ENCODE peak calls at places on chromosomes 13 and 19, in eight cellular contexts. U, I, D, T, S, G, O and W are unnamed samples. For H3K4me1, the result is how much of the 10 kb centered on the place peaks cover.

GRCh38 chr19:6039541-6040225 is 61.7 kb upstream of the RANBP3 start:
- DNase-seq in U (no peak), I (no peak), D (no peak), T (no peak), S (no peak), G (no peak), O (peak), W (no peak)

GRCh38 chr19:58579473-58580142 is 6.5 kb upstream of the MZF1 start:
- DNase-seq in U (no peak), I (no peak), D (no peak), T (no peak), S (no peak), G (peak), O (no peak), W (no peak)

GRCh38 chr13:96503481-96503880 is 413.6 kb downstream of the HS6ST3 start:
- DNase-seq in U (no peak), I (no peak), D (no peak), T (no peak), S (no peak), G (no peak), O (no peak), W (no peak)

GRCh38 chr19:49151339-49152217 is 3.6 kb downstream of the HRC start:
- DNase-seq in U (peak), I (peak), D (peak), T (peak), S (no peak), G (peak), O (no peak), W (peak)

GRCh38 chr13:29976535-29976934 is 126.1 kb upstream of the UBL3 start:
- DNase-seq in U (no peak), I (no peak), D (no peak), T (no peak), S (no peak), G (no peak), O (no peak), W (no peak)

GRCh38 chr13:98484289-98485219 is 92.4 kb downstream of the STK24 start:
- DNase-seq in U (peak), I (peak), D (peak), T (peak), S (no peak), G (peak), O (peak), W (peak)

GRCh38 chr19:58003153-58003828 is 671 bp upstream of the ZNF606 start:
- DNase-seq in U (no peak), I (no peak), D (no peak), T (no peak), S (no peak), G (no peak), O (no peak), W (no peak)

GRCh38 chr19:55041627-55042343 is 3.7 kb upstream of the GP6 start:
- DNase-seq in U (no peak), I (no peak), D (no peak), T (no peak), S (no peak), G (no peak), O (no peak), W (no peak)

GRCh38 chr13:48397744-48398143 is 15.2 kb downstream of the LPAR6 start:
- DNase-seq in U (no peak), I (no peak), D (no peak), T (no peak), S (no peak), G (no peak), O (no peak), W (no peak)

GRCh38 chr13:99371956-99372355 is 64.8 kb upstream of the GPR183 start:
- DNase-seq in U (no peak), I (no peak), D (peak), T (no peak), S (no peak), G (no peak), O (no peak), W (no peak)

GRCh38 chr19:10461047-10461949 is 41.0 kb downstream of the PDE4A start:
- DNase-seq in U (peak), I (peak), D (peak), T (peak), S (peak), G (peak), O (peak), W (peak)

GRCh38 chr13:33172400-33172799 is 113.2 kb downstream of the STARD13 start:
- DNase-seq in U (no peak), I (no peak), D (no peak), T (no peak), S (no peak), G (no peak), O (no peak), W (no peak)

DNA sequence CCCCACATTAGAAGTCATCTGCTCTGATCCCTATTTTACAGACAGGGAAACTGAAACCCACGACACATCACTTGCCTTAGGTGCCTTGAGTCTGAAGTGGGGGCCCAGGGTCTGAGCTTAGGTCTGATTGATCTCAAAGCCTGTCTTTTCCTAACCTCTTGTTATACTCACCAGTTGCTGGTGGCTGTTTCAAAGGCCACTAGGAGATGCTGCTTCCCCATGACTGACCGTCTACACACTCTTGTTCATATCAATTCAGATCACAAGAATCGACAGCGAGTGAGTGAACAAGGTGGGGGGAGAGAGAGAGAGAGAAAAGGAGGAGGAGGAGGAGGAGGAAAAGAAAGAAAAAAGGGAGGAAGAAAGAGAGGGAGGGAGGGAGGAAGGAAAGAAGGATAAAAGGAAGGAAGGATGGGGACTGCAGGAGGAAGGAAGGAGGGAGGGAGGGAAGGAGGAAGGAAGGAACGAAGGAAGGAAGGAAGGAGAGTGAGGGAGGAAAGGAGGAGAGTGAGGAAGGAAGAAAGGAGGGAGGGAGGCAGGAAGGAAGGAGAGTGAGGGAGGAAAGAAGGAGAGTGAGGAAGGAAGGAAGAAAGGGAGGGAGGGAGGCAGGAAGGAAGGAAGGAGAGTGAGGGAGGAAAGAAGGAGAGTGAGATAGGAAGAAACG is 3.3 kb downstream of the OR10H1 start:
- DNase-seq in U (no peak), I (peak), D (no peak), T (no peak), S (no peak), G (no peak), O (no peak), W (no peak)
- TF ChIP-seq CTCF in U (peak), I (peak), D (no peak), T (no peak), S (peak), G (no peak), O (no peak), W (no peak)

GRCh38 chr13:51958217-51958547 is 53.1 kb downstream of the ATP7B start:
- DNase-seq in U (no peak), I (peak), D (no peak), T (no peak), S (no peak), G (no peak), O (no peak), W (no peak)
- H3K4me1 ChIP-seq in U (under half), I (half or more), D (under half), T (under half), S (under half), G (under half), O (under half), W (under half)

GRCh38 chr19:35139618-35139943 is 957 bp downstream of the FXYD1 start:
- DNase-seq in U (no peak), I (no peak), D (peak), T (no peak), S (no peak), G (peak), O (no peak), W (no peak)

GRCh38 chr19:35140898-35141626 is 2.0 kb upstream of the FXYD7 start:
- DNase-seq in U (peak), I (peak), D (peak), T (peak), S (peak), G (peak), O (peak), W (peak)

GRCh38 chr19:35138305-35138799 is 272 bp upstream of the FXYD1 start:
- DNase-seq in U (no peak), I (no peak), D (peak), T (no peak), S (no peak), G (peak), O (peak), W (no peak)

GRCh38 chr19:35141627-35142401 is 1.2 kb upstream of the FXYD7 start:
- DNase-seq in U (no peak), I (no peak), D (no peak), T (no peak), S (no peak), G (peak), O (no peak), W (no peak)

GRCh38 chr19:35140207-35140897 is 1.7 kb downstream of the FXYD1 start:
- DNase-seq in U (no peak), I (no peak), D (no peak), T (no peak), S (no peak), G (peak), O (no peak), W (no peak)
- H3K4me3 ChIP-seq in U (no peak), I (peak), D (peak), T (no peak), S (peak), G (no peak), O (peak), W (no peak)

DNA sequence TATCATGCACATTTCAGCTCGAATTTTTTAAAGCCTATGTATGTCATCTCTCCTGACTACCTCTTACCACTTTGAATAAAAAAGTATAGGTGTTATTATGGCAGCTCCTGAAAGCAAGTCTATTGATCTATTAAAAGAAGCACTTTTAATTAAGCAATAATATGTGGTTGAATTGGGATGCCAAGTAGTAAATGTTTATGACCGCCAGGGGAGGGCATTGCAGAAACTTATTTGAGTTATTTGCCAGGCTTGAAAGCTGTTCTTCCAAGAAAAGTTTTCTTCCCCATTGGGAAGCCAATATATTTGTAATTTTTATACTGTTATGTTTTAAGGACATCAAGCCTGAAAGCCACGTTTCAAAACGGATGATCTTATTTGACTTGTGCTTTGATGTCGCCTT is 88.1 kb upstream of the SOX21 start:
- DNase-seq in U (no peak), I (no peak), D (no peak), T (no peak), S (no peak), G (no peak), O (no peak), W (no peak)
- TF ChIP-seq CTCF in U (no peak), I (no peak), D (no peak), T (no peak), S (peak), G (no peak), O (no peak), W (no peak)

GRCh38 chr19:40805258-40805868 is 6.4 kb downstream of the EGLN2 start:
- DNase-seq in U (peak), I (peak), D (no peak), T (no peak), S (no peak), G (peak), O (no peak), W (no peak)

GRCh38 chr19:40803170-40803856 is 4.3 kb downstream of the EGLN2 start:
- DNase-seq in U (no peak), I (no peak), D (no peak), T (no peak), S (no peak), G (no peak), O (no peak), W (no peak)

GRCh38 chr19:40802300-40803169 is 3.5 kb downstream of the EGLN2 start:
- DNase-seq in U (peak), I (peak), D (peak), T (no peak), S (no peak), G (peak), O (peak), W (peak)

GRCh38 chr19:40804783-40805242 is 5.8 kb downstream of the EGLN2 start:
- DNase-seq in U (no peak), I (no peak), D (no peak), T (no peak), S (no peak), G (no peak), O (no peak), W (no peak)

DNA sequence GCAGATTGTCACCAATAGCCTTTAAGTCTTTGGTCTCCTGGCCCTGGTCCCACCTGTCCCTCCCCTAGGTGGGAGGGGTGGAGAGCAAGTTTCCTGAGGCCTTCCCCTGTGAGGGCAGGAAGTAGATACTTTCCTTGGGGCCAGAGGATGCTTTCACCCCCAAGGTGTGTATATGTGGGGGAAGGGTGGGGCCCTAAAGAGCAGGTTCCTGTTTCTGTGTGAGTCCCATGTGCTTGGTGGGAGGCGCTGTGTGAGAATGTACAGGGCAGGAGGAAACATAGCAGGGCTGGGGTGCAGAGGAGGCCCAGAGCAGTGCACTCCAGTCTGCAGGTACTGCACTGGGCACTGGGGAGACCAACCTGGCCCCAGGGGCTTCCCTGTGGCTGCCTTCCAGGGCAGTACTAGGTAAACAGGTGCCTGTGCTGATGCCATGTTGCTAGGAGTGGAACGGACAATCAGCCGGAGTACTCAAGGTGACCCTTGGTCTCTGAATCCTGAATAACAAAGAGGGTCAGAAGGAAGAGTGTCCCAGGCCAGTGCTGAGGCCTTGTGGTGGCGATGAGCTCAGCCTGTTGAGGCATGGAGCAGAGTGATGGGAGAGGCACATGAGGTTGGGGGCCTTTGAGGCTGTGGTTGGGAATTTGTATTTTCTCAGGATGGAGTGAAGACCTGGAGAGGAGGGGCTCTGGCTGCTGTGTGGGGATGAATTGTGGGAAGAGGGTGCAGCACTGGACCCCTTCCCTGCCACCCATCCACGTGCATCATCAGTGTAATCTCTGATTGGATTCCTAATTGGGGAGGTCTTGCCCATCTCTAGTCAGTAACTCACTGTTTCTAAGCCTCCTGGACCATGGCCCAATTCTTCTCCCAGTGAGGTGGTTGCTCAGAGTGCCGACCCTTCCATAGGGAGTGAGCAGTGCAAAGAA is 5.1 kb downstream of the EGLN2 start:
- DNase-seq in U (no peak), I (peak), D (no peak), T (no peak), S (peak), G (peak), O (no peak), W (peak)
- H3K4me1 ChIP-seq in U (half or more), I (half or more), D (half or more), T (under half), S (half or more), G (half or more), O (under half), W (half or more)